ENCODE peak calls at places on chromosomes 3 and 15, in six cellular contexts. Y is A549, H is type B pancreatic cell, O is nephron progenitor cell, W is AG10803, L is ovary. C is an unnamed sample.

GRCh38 chr15:50251638-50252182 is 13.8 kb downstream of the HDC start:
- DNase-seq in Y (no peak), H (no peak), O (no peak), W (no peak), L (no peak), C (peak)

GRCh38 chr3:32703491-32703968 is 18.5 kb downstream of the CNOT10 start:
- DNase-seq in Y (peak), H (no peak), O (no peak), W (peak), L (no peak), C (no peak)

GRCh38 chr3:171416666-171417065 is 43.5 kb downstream of the TNIK start:
- DNase-seq in Y (no peak), H (no peak), O (no peak), W (no peak), L (no peak), C (no peak)

GRCh38 chr3:38084019-38084968 is 45.3 kb downstream of the DLEC1 start:
- DNase-seq in Y (peak), H (no peak), O (peak), W (peak), L (no peak), C (no peak)

GRCh38 chr3:161265916-161266571 is 44.9 kb downstream of the NMD3 start:
- DNase-seq in Y (no peak), H (no peak), O (no peak), W (no peak), L (no peak), C (no peak)

GRCh38 chr3:197504239-197505191 is 51.3 kb downstream of the BDH1 start:
- DNase-seq in Y (no peak), H (no peak), O (peak), W (no peak), L (no peak), C (no peak)

GRCh38 chr15:46080018-46080417 is 445.2 kb downstream of the SQOR start:
- DNase-seq in Y (no peak), H (peak), O (peak), W (peak), L (no peak), C (no peak)

GRCh38 chr3:27423463-27423862 is 54.3 kb upstream of the NEK10 start:
- DNase-seq in Y (no peak), H (no peak), O (no peak), W (peak), L (no peak), C (no peak)

GRCh38 chr3:107796786-107797185 is 274.0 kb downstream of the BBX start:
- DNase-seq in Y (no peak), H (no peak), O (no peak), W (peak), L (no peak), C (no peak)

GRCh38 chr3:142929109-142929508 is 34.4 kb downstream of the PAQR9 start:
- DNase-seq in Y (peak), H (no peak), O (no peak), W (peak), L (no peak), C (no peak)

GRCh38 chr3:67947808-67948508 is 293.5 kb upstream of the SUCLG2 start:
- DNase-seq in Y (peak), H (no peak), O (peak), W (no peak), L (no peak), C (no peak)

GRCh38 chr15:72057548-72058091 is 60.3 kb downstream of the MYO9A start:
- DNase-seq in Y (no peak), H (no peak), O (no peak), W (no peak), L (no peak), C (no peak)

GRCh38 chr3:173588547-173588946 is 191.0 kb downstream of the NLGN1 start:
- DNase-seq in Y (no peak), H (no peak), O (no peak), W (no peak), L (no peak), C (no peak)

GRCh38 chr3:102215166-102215565 is 219.6 kb upstream of the ZPLD1 start:
- DNase-seq in Y (no peak), H (no peak), O (no peak), W (no peak), L (no peak), C (no peak)

DNA sequence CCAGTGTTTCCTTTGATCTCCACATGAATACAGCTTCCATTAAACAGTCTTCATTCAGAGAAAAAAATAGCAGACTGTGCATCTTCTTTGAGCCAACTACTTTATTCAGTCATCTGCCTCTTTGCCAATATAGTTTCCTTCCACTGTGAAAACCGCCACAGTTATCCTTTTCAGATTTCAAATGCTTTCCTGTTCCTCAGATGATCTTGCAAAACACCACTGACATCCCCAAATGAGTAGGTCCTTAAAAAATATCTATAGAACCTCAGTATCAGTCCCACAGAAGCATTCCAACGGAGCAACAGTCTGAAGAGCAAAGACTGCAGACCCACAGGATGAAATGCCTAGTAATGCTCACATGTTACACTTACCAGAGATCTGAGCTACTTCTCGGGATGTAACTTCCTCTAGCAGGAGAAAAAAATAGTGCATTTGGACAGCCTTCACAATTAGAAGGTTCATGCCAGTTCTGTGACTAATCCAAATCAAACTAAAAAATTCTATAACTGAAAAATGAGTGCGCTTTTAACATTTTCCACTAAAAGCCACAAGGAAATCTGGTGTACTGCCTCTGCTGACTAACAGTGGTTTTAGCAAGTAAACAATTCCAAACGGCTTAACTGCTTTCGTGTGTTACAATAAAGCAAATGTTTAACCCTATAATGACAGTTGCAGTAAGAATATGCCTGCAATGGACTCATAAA is at the start of gene ANKRD28:
- DNase-seq in Y (peak), H (no peak), O (no peak), W (peak), L (no peak), C (no peak)
- TF ChIP-seq CTCF in Y (no peak), H (peak), O (no peak), W (peak), L (peak), C (peak)

GRCh38 chr3:80688814-80689213 is 921.0 kb upstream of the ROBO1 start:
- DNase-seq in Y (peak), H (no peak), O (no peak), W (no peak), L (no peak), C (no peak)
- TF ChIP-seq CTCF in Y (peak), H (peak), O (peak), W (no peak), L (no peak), C (peak)

GRCh38 chr15:49235446-49236207 is 65.6 kb downstream of the GALK2 start:
- DNase-seq in Y (peak), H (no peak), O (peak), W (peak), L (peak), C (no peak)
- TF ChIP-seq CTCF in Y (peak), H (peak), O (peak), W (peak), L (peak), C (peak)

GRCh38 chr15:101213570-101213969 is 38.3 kb downstream of the CHSY1 start:
- DNase-seq in Y (no peak), H (no peak), O (no peak), W (no peak), L (no peak), C (no peak)

GRCh38 chr15:101215681-101216080 is 36.2 kb downstream of the CHSY1 start:
- DNase-seq in Y (no peak), H (no peak), O (no peak), W (no peak), L (no peak), C (no peak)

GRCh38 chr15:101219441-101219840 is 32.4 kb downstream of the CHSY1 start:
- DNase-seq in Y (no peak), H (no peak), O (no peak), W (no peak), L (no peak), C (no peak)

GRCh38 chr15:101220060-101220459 is 31.8 kb downstream of the CHSY1 start:
- DNase-seq in Y (no peak), H (no peak), O (no peak), W (no peak), L (no peak), C (no peak)

DNA sequence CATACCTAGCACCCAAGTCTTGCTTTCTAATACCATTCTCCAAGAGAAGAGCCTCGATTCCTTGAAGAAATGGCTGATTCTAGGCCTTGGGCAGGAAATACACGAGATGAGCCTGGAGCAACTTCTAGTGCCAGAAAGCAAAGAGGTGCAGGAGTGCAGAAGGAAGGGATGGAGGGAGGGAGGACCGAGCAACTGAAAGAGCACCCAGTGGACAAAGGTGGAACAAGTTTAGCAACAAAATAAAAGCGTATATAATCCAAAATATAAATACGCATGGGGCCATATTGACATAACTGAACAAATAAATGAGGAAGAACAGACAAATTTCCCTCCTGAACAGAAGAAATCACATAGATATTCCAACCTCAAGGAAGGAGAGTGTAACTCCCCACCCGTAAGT is 34.4 kb downstream of the CHSY1 start:
- DNase-seq in Y (no peak), H (no peak), O (no peak), W (no peak), L (no peak), C (no peak)
- TF ChIP-seq CTCF in Y (no peak), H (no peak), O (no peak), W (no peak), L (no peak), C (no peak)

GRCh38 chr15:65945616-65946015 is 76.3 kb downstream of the RAB11A start:
- DNase-seq in Y (peak), H (no peak), O (no peak), W (no peak), L (no peak), C (no peak)
- TF ChIP-seq CTCF in Y (no peak), H (no peak), O (no peak), W (no peak), L (no peak), C (no peak)

DNA sequence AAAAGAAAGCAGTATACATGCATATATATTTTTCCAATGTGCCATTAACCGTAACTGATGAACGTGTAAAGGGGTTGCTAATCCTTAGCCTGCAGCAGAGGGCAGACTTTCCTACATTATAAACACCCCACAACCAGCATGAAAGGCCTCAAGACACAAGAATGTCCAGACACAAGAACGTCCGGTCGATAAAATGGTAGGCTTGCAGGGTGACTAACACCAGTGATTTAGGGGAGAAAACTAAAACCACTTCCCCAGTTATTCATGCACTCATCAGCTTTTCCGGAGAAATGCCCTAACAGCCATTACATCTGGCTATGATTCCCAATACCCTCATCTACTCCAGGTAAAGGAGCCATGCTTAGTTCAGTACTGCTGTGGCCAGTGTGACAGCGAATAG is 57.4 kb downstream of the LRTM1 start:
- DNase-seq in Y (peak), H (no peak), O (no peak), W (peak), L (peak), C (no peak)
- TF ChIP-seq CTCF in Y (peak), H (peak), O (peak), W (peak), L (peak), C (peak)

GRCh38 chr15:100849021-100849831 is 30.4 kb upstream of the ALDH1A3 start:
- DNase-seq in Y (peak), H (peak), O (peak), W (peak), L (peak), C (peak)
- TF ChIP-seq CTCF in Y (peak), H (peak), O (no peak), W (peak), L (no peak), C (no peak)

C was measured in osteocyte.